ENCODE peak calls at places on chromosomes 1 and 21, in ten cellular contexts. A is GOT3, N is cardiac fibroblast, W is K562, E is NCI-H1694, L is T-helper 2 cell, Y is body of pancreas, O is caudate nucleus, T is RPMI7951, R is T1000. H is an unnamed sample.

GRCh38 chr1:87224209-87224608 is 104.5 kb upstream of the LMO4 start:
- DNase-seq in A (no peak), N (peak), W (no peak), E (no peak), L (no peak), Y (peak), O (no peak), T (peak), R (peak), H (no peak)

GRCh38 chr1:222375656-222376055 is 172.2 kb downstream of the HHIPL2 start:
- DNase-seq in A (no peak), N (no peak), W (no peak), E (no peak), L (no peak), Y (no peak), O (no peak), T (no peak), R (no peak), H (no peak)

GRCh38 chr1:77683836-77684148 is 1.3 kb upstream of the ZZZ3 start:
- DNase-seq in A (no peak), N (no peak), W (no peak), E (peak), L (no peak), Y (no peak), O (no peak), T (no peak), R (no peak), H (no peak)

GRCh38 chr1:90504509-90504908 is 212.6 kb downstream of the BARHL2 start:
- DNase-seq in A (no peak), N (no peak), W (no peak), E (no peak), L (no peak), Y (no peak), O (no peak), T (peak), R (no peak), H (no peak)

GRCh38 chr1:37143818-37144217 is 109.5 kb upstream of the GRIK3 start:
- DNase-seq in A (no peak), N (no peak), W (peak), E (no peak), L (no peak), Y (no peak), O (no peak), T (no peak), R (no peak), H (no peak)

GRCh38 chr1:228145050-228145343 is 4.7 kb upstream of the GJC2 start:
- DNase-seq in A (no peak), N (no peak), W (no peak), E (no peak), L (no peak), Y (no peak), O (no peak), T (no peak), R (no peak), H (no peak)

GRCh38 chr1:224170748-224171478 is 12.1 kb upstream of the DEGS1 start:
- DNase-seq in A (no peak), N (peak), W (no peak), E (no peak), L (no peak), Y (peak), O (no peak), T (peak), R (no peak), H (no peak)

GRCh38 chr1:159429074-159429861 is 2.7 kb upstream of the OR10J4 start:
- DNase-seq in A (peak), N (peak), W (no peak), E (no peak), L (no peak), Y (no peak), O (no peak), T (peak), R (peak), H (no peak)

GRCh38 chr1:2640626-2641025 is 7.8 kb upstream of the MMEL1 start:
- DNase-seq in A (no peak), N (no peak), W (no peak), E (no peak), L (no peak), Y (no peak), O (no peak), T (no peak), R (no peak), H (no peak)

GRCh38 chr1:42925132-42925769 is 33.4 kb downstream of the SLC2A1 start:
- DNase-seq in A (no peak), N (no peak), W (no peak), E (no peak), L (no peak), Y (no peak), O (no peak), T (no peak), R (no peak), H (no peak)

GRCh38 chr1:3577711-3578432 is 33.4 kb downstream of the MEGF6 start:
- DNase-seq in A (no peak), N (peak), W (no peak), E (no peak), L (no peak), Y (no peak), O (no peak), T (peak), R (no peak), H (no peak)

GRCh38 chr21:37503848-37504467 is 137.4 kb downstream of the DYRK1A start:
- DNase-seq in A (no peak), N (peak), W (no peak), E (no peak), L (no peak), Y (no peak), O (no peak), T (peak), R (no peak), H (peak)

GRCh38 chr1:21899972-21900371 is 37.1 kb downstream of the HSPG2 start:
- DNase-seq in A (no peak), N (peak), W (no peak), E (no peak), L (no peak), Y (no peak), O (no peak), T (no peak), R (no peak), H (no peak)

GRCh38 chr1:201457508-201457960 is 11.5 kb downstream of the PHLDA3 start:
- DNase-seq in A (no peak), N (peak), W (no peak), E (no peak), L (no peak), Y (no peak), O (no peak), T (no peak), R (no peak), H (no peak)

GRCh38 chr1:14712136-14712535 is 113.7 kb downstream of the KAZN start:
- DNase-seq in A (no peak), N (no peak), W (no peak), E (no peak), L (no peak), Y (no peak), O (no peak), T (no peak), R (no peak), H (no peak)

H was measured in brain pericyte.